ENCODE peak calls at places on chromosomes 4 and X, in eight cellular contexts. One of them, this sample, is unnamed.

GRCh38 chr4:73103799-73104503 is 34.4 kb upstream of the COX18 start:
- DNase-seq in T follicular helper cell: no peak
- DNase-seq in mucosa of descending colon: no peak
- DNase-seq in NCI-H510A treated with DMSO at 0.1 percent for 48 hours: no peak
- DNase-seq in 8988T: no peak
- DNase-seq in H7: no peak
- DNase-seq in cortex of kidney: no peak
- DNase-seq in posterior cingulate gyrus: no peak
- DNase-seq in this sample: no peak

GRCh38 chr4:8653326-8654000 is 60.9 kb downstream of the CPZ start:
- DNase-seq in NCI-H510A treated with DMSO at 0.1 percent for 48 hours: no peak
- DNase-seq in cortex of kidney: no peak
- DNase-seq in T follicular helper cell: no peak
- DNase-seq in 8988T: no peak
- DNase-seq in mucosa of descending colon: no peak
- DNase-seq in H7: peak; percentile 80
- DNase-seq in posterior cingulate gyrus: no peak
- DNase-seq in this sample: no peak

GRCh38 chrX:14923761-14924160 is 50.5 kb downstream of the MOSPD2 start:
- DNase-seq in T follicular helper cell: no peak
- DNase-seq in H7: no peak
- DNase-seq in mucosa of descending colon: no peak
- DNase-seq in NCI-H510A treated with DMSO at 0.1 percent for 48 hours: no peak
- DNase-seq in 8988T: no peak
- DNase-seq in posterior cingulate gyrus: no peak
- DNase-seq in cortex of kidney: no peak
- DNase-seq in this sample: no peak

GRCh38 chr4:11741190-11741652 is 312.5 kb upstream of the HS3ST1 start:
- DNase-seq in NCI-H510A treated with DMSO at 0.1 percent for 48 hours: no peak
- DNase-seq in T follicular helper cell: no peak
- DNase-seq in mucosa of descending colon: no peak
- DNase-seq in cortex of kidney: no peak
- DNase-seq in 8988T: no peak
- DNase-seq in posterior cingulate gyrus: no peak
- DNase-seq in H7: no peak
- DNase-seq in this sample: no peak

GRCh38 chr4:103002551-103002950 is 17.0 kb downstream of the SLC9B1 start:
- DNase-seq in T follicular helper cell: no peak
- DNase-seq in posterior cingulate gyrus: no peak
- DNase-seq in mucosa of descending colon: no peak
- DNase-seq in NCI-H510A treated with DMSO at 0.1 percent for 48 hours: no peak
- DNase-seq in 8988T: no peak
- DNase-seq in H7: no peak
- DNase-seq in cortex of kidney: no peak
- DNase-seq in this sample: no peak

GRCh38 chr4:7101692-7102515 is 34.0 kb upstream of the GRPEL1 start:
- DNase-seq in posterior cingulate gyrus: peak; percentile 81
- DNase-seq in H7: peak; percentile 92
- DNase-seq in mucosa of descending colon: peak; percentile 81
- DNase-seq in T follicular helper cell: no peak
- DNase-seq in 8988T: peak; percentile 74
- DNase-seq in NCI-H510A treated with DMSO at 0.1 percent for 48 hours: peak; percentile 57
- DNase-seq in cortex of kidney: no peak
- DNase-seq in this sample: peak; percentile 81

GRCh38 chr4:70571772-70572171 is 20.3 kb upstream of the AMBN start:
- DNase-seq in H7: no peak
- DNase-seq in mucosa of descending colon: no peak
- DNase-seq in posterior cingulate gyrus: no peak
- DNase-seq in cortex of kidney: no peak
- DNase-seq in 8988T: no peak
- DNase-seq in NCI-H510A treated with DMSO at 0.1 percent for 48 hours: no peak
- DNase-seq in T follicular helper cell: no peak
- DNase-seq in this sample: no peak

GRCh38 chr4:7831858-7832257 is 107.8 kb downstream of the AFAP1 start:
- DNase-seq in 8988T: no peak
- DNase-seq in posterior cingulate gyrus: no peak
- DNase-seq in NCI-H510A treated with DMSO at 0.1 percent for 48 hours: no peak
- DNase-seq in mucosa of descending colon: no peak
- DNase-seq in T follicular helper cell: no peak
- DNase-seq in cortex of kidney: no peak
- DNase-seq in H7: no peak
- DNase-seq in this sample: no peak

GRCh38 chr4:77240469-77241066 is 83.6 kb downstream of the CCNG2 start:
- DNase-seq in cortex of kidney: no peak
- DNase-seq in mucosa of descending colon: peak; percentile 51
- DNase-seq in T follicular helper cell: peak; percentile 31
- DNase-seq in 8988T: peak; percentile 27
- DNase-seq in H7: peak; percentile 71
- DNase-seq in posterior cingulate gyrus: peak; percentile 68
- DNase-seq in NCI-H510A treated with DMSO at 0.1 percent for 48 hours: peak; percentile 61
- DNase-seq in this sample: peak; percentile 65

GRCh38 chr4:114603455-114603854 is 4.8 kb downstream of the UGT8 start:
- DNase-seq in mucosa of descending colon: no peak
- DNase-seq in T follicular helper cell: no peak
- DNase-seq in H7: no peak
- DNase-seq in NCI-H510A treated with DMSO at 0.1 percent for 48 hours: no peak
- DNase-seq in cortex of kidney: no peak
- DNase-seq in posterior cingulate gyrus: no peak
- DNase-seq in 8988T: no peak
- DNase-seq in this sample: no peak

GRCh38 chr4:152094851-152095700 is 334.3 kb upstream of the GATB start:
- DNase-seq in 8988T: no peak
- DNase-seq in mucosa of descending colon: no peak
- DNase-seq in posterior cingulate gyrus: no peak
- DNase-seq in cortex of kidney: no peak
- DNase-seq in NCI-H510A treated with DMSO at 0.1 percent for 48 hours: peak; percentile 27
- DNase-seq in T follicular helper cell: no peak
- DNase-seq in H7: no peak
- DNase-seq in this sample: no peak

GRCh38 chr4:68465058-68465457 is 17.8 kb downstream of the TMPRSS11E start:
- DNase-seq in 8988T: no peak
- DNase-seq in cortex of kidney: no peak
- DNase-seq in posterior cingulate gyrus: no peak
- DNase-seq in mucosa of descending colon: no peak
- DNase-seq in NCI-H510A treated with DMSO at 0.1 percent for 48 hours: no peak
- DNase-seq in T follicular helper cell: no peak
- DNase-seq in H7: no peak
- DNase-seq in this sample: no peak

GRCh38 chrX:125998432-125998831 is 167.7 kb downstream of the DCAF12L2 start:
- DNase-seq in mucosa of descending colon: no peak
- DNase-seq in 8988T: no peak
- DNase-seq in NCI-H510A treated with DMSO at 0.1 percent for 48 hours: peak; percentile 41
- DNase-seq in posterior cingulate gyrus: no peak
- DNase-seq in cortex of kidney: no peak
- DNase-seq in T follicular helper cell: no peak
- DNase-seq in H7: no peak
- DNase-seq in this sample: no peak

GRCh38 chrX:88991583-88992132 is 244.6 kb downstream of the CPXCR1 start:
- DNase-seq in 8988T: no peak
- DNase-seq in mucosa of descending colon: no peak
- DNase-seq in NCI-H510A treated with DMSO at 0.1 percent for 48 hours: no peak
- DNase-seq in H7: no peak
- DNase-seq in posterior cingulate gyrus: no peak
- DNase-seq in cortex of kidney: no peak
- DNase-seq in T follicular helper cell: no peak
- DNase-seq in this sample: no peak

GRCh38 chrX:97898798-97899197 is 1015.1 kb downstream of the RPA4 start:
- DNase-seq in H7: no peak
- DNase-seq in mucosa of descending colon: no peak
- DNase-seq in T follicular helper cell: no peak
- DNase-seq in posterior cingulate gyrus: no peak
- DNase-seq in 8988T: no peak
- DNase-seq in NCI-H510A treated with DMSO at 0.1 percent for 48 hours: no peak
- DNase-seq in cortex of kidney: no peak
- DNase-seq in this sample: no peak

GRCh38 chr4:119731146-119731742 is 102.6 kb upstream of the PDE5A start:
- DNase-seq in posterior cingulate gyrus: no peak
- DNase-seq in NCI-H510A treated with DMSO at 0.1 percent for 48 hours: no peak
- DNase-seq in 8988T: no peak
- DNase-seq in cortex of kidney: no peak
- DNase-seq in mucosa of descending colon: no peak
- DNase-seq in H7: no peak
- DNase-seq in T follicular helper cell: no peak
- DNase-seq in this sample: no peak

GRCh38 chrX:1661048-1661921 is 46.4 kb downstream of the ASMT start:
- DNase-seq in NCI-H510A treated with DMSO at 0.1 percent for 48 hours: no peak
- DNase-seq in posterior cingulate gyrus: no peak
- DNase-seq in 8988T: peak; percentile 35
- DNase-seq in mucosa of descending colon: peak; percentile 90
- DNase-seq in cortex of kidney: no peak
- DNase-seq in T follicular helper cell: peak; percentile 84
- DNase-seq in H7: peak; percentile 92
- DNase-seq in this sample: peak; percentile 39